ENCODE peak calls at places on chromosomes 5 and 9, in ten cellular contexts. A is caudate nucleus; O is NCI-H1105; B is NCI-H2107; D is COR-L47; N is ACHN; L is activated naive CD4-positive, alpha-beta T cell treated with anti-CD3 and anti-CD28 coated beads, Interleukin-2, amount 10 ng/mL, durations not matched to agents 7 days and 5 days; Y is kidney glomerular epithelial cell; C is heart left ventricle; H is pons. S is an unnamed sample.

GRCh38 chr5:40634154-40634553 is 45.6 kb upstream of the PTGER4 start:
- DNase-seq in A (no peak), O (no peak), B (no peak), D (no peak), N (no peak), L (no peak), Y (no peak), C (no peak), H (no peak), S (no peak)

GRCh38 chr5:12777342-12777741 is 873.1 kb upstream of the CTNND2 start:
- DNase-seq in A (no peak), O (no peak), B (no peak), D (no peak), N (no peak), L (no peak), Y (no peak), C (no peak), H (no peak), S (no peak)

GRCh38 chr5:146344155-146345118 is 5.8 kb downstream of the POU4F3 start:
- DNase-seq in A (no peak), O (no peak), B (no peak), D (no peak), N (peak), L (no peak), Y (no peak), C (no peak), H (no peak), S (no peak)

GRCh38 chr9:122912964-122913673 is at the start of gene ZBTB6:
- DNase-seq in A (peak), O (peak), B (peak), D (peak), N (peak), L (peak), Y (peak), C (peak), H (peak), S (peak)

GRCh38 chr9:34606908-34607307 is 5.0 kb downstream of the RPP25L start:
- DNase-seq in A (no peak), O (no peak), B (no peak), D (no peak), N (no peak), L (no peak), Y (no peak), C (no peak), H (no peak), S (no peak)

GRCh38 chr9:124180557-124180956 is 77.2 kb upstream of the NEK6 start:
- DNase-seq in A (peak), O (peak), B (peak), D (peak), N (no peak), L (no peak), Y (no peak), C (no peak), H (peak), S (no peak)

GRCh38 chr5:177429248-177430045 is 3.0 kb downstream of the GRK6 start:
- DNase-seq in A (no peak), O (no peak), B (no peak), D (no peak), N (no peak), L (peak), Y (no peak), C (peak), H (peak), S (peak)

GRCh38 chr5:149060325-149060724 is 2.5 kb downstream of the SH3TC2 start:
- DNase-seq in A (no peak), O (peak), B (no peak), D (peak), N (peak), L (no peak), Y (peak), C (no peak), H (no peak), S (no peak)

GRCh38 chr9:20270176-20270575 is 352.1 kb downstream of the MLLT3 start:
- DNase-seq in A (no peak), O (no peak), B (no peak), D (no peak), N (no peak), L (no peak), Y (no peak), C (no peak), H (no peak), S (no peak)

GRCh38 chr5:134477462-134478245 is 47.8 kb upstream of the JADE2 start:
- DNase-seq in A (no peak), O (no peak), B (no peak), D (no peak), N (no peak), L (no peak), Y (no peak), C (no peak), H (no peak), S (no peak)

S was measured in naive B cell.